ENCODE peak calls at places on chromosome 7, in five cellular contexts. One of them, this sample, is unnamed.

GRCh38 chr7:84998665-84999064 is 188.2 kb downstream of the SEMA3D start:
- DNase-seq in HT-29: no peak
- DNase-seq in CD8-positive, alpha-beta memory T cell: no peak
- DNase-seq in activated CD8-positive, alpha-beta memory T cell treated with anti-CD3 and anti-CD28 coated beads for 24 hours: no peak
- DNase-seq in posterior vena cava: no peak
- DNase-seq in this sample: no peak

GRCh38 chr7:34850681-34851080 is 186.6 kb downstream of the DPY19L1 start:
- DNase-seq in HT-29: no peak
- DNase-seq in CD8-positive, alpha-beta memory T cell: no peak
- DNase-seq in activated CD8-positive, alpha-beta memory T cell treated with anti-CD3 and anti-CD28 coated beads for 24 hours: no peak
- DNase-seq in posterior vena cava: no peak
- DNase-seq in this sample: no peak

GRCh38 chr7:153190452-153190851 is 430.9 kb downstream of the ACTR3B start:
- DNase-seq in HT-29: peak; percentile 57
- DNase-seq in CD8-positive, alpha-beta memory T cell: no peak
- DNase-seq in activated CD8-positive, alpha-beta memory T cell treated with anti-CD3 and anti-CD28 coated beads for 24 hours: no peak
- DNase-seq in posterior vena cava: no peak
- DNase-seq in this sample: no peak

GRCh38 chr7:1193593-1194424 is 33.8 kb upstream of the ZFAND2A start:
- DNase-seq in HT-29: peak; percentile 79
- DNase-seq in CD8-positive, alpha-beta memory T cell: no peak
- DNase-seq in activated CD8-positive, alpha-beta memory T cell treated with anti-CD3 and anti-CD28 coated beads for 24 hours: peak; percentile 76
- DNase-seq in posterior vena cava: no peak
- DNase-seq in this sample: no peak

GRCh38 chr7:31550432-31550831 is 36.5 kb downstream of the ITPRID1 start:
- DNase-seq in HT-29: peak; percentile 16
- DNase-seq in CD8-positive, alpha-beta memory T cell: no peak
- DNase-seq in activated CD8-positive, alpha-beta memory T cell treated with anti-CD3 and anti-CD28 coated beads for 24 hours: no peak
- DNase-seq in posterior vena cava: no peak
- DNase-seq in this sample: no peak

GRCh38 chr7:36971515-36972139 is 247.3 kb upstream of the AOAH start:
- DNase-seq in HT-29: peak; percentile 36
- DNase-seq in CD8-positive, alpha-beta memory T cell: no peak
- DNase-seq in activated CD8-positive, alpha-beta memory T cell treated with anti-CD3 and anti-CD28 coated beads for 24 hours: no peak
- DNase-seq in posterior vena cava: no peak
- DNase-seq in this sample: no peak

GRCh38 chr7:657565-658119 is 68.9 kb upstream of the DNAAF5 start:
- DNase-seq in HT-29: no peak
- DNase-seq in CD8-positive, alpha-beta memory T cell: no peak
- DNase-seq in activated CD8-positive, alpha-beta memory T cell treated with anti-CD3 and anti-CD28 coated beads for 24 hours: no peak
- DNase-seq in posterior vena cava: no peak
- DNase-seq in this sample: no peak

GRCh38 chr7:14207154-14207553 is 217.7 kb upstream of the ETV1 start:
- DNase-seq in HT-29: no peak
- DNase-seq in CD8-positive, alpha-beta memory T cell: no peak
- DNase-seq in activated CD8-positive, alpha-beta memory T cell treated with anti-CD3 and anti-CD28 coated beads for 24 hours: no peak
- DNase-seq in posterior vena cava: no peak
- DNase-seq in this sample: no peak

GRCh38 chr7:36278069-36278766 is 111.4 kb upstream of the ANLN start:
- DNase-seq in HT-29: no peak
- DNase-seq in CD8-positive, alpha-beta memory T cell: no peak
- DNase-seq in activated CD8-positive, alpha-beta memory T cell treated with anti-CD3 and anti-CD28 coated beads for 24 hours: peak; percentile 43
- DNase-seq in posterior vena cava: no peak
- DNase-seq in this sample: no peak

GRCh38 chr7:26948617-26949118 is 84.3 kb upstream of the SKAP2 start:
- DNase-seq in HT-29: no peak
- DNase-seq in CD8-positive, alpha-beta memory T cell: no peak
- DNase-seq in activated CD8-positive, alpha-beta memory T cell treated with anti-CD3 and anti-CD28 coated beads for 24 hours: no peak
- DNase-seq in posterior vena cava: no peak
- DNase-seq in this sample: no peak